ENCODE peak calls at places on chromosomes 3 and 15, in four cellular contexts. One of them, this sample, is unnamed.

GRCh38 chr3:9157651-9158383 is 91.6 kb downstream of the SRGAP3 start:
- DNase-seq in T-helper 1 cell: no peak
- DNase-seq in mucosa of gallbladder: no peak
- DNase-seq in activated gamma-delta T cell treated with Interleukin-2 at 50 U/mL for 16 hours: no peak
- DNase-seq in this sample: no peak

GRCh38 chr15:100764778-100765457 is 114.7 kb upstream of the ALDH1A3 start:
- DNase-seq in T-helper 1 cell: no peak
- DNase-seq in mucosa of gallbladder: peak; percentile 4
- DNase-seq in activated gamma-delta T cell treated with Interleukin-2 at 50 U/mL for 16 hours: no peak
- DNase-seq in this sample: no peak

GRCh38 chr3:183233986-183234385 is 19.1 kb upstream of the B3GNT5 start:
- DNase-seq in T-helper 1 cell: no peak
- DNase-seq in mucosa of gallbladder: no peak
- DNase-seq in activated gamma-delta T cell treated with Interleukin-2 at 50 U/mL for 16 hours: no peak
- DNase-seq in this sample: no peak

GRCh38 chr15:63187589-63188226 is 1.7 kb upstream of the RAB8B start:
- DNase-seq in T-helper 1 cell: no peak
- DNase-seq in mucosa of gallbladder: no peak
- DNase-seq in activated gamma-delta T cell treated with Interleukin-2 at 50 U/mL for 16 hours: no peak
- DNase-seq in this sample: no peak

GRCh38 chr3:36920884-36921567 is 23.8 kb downstream of the TRANK1 start:
- DNase-seq in T-helper 1 cell: no peak
- DNase-seq in mucosa of gallbladder: no peak
- DNase-seq in activated gamma-delta T cell treated with Interleukin-2 at 50 U/mL for 16 hours: no peak
- DNase-seq in this sample: no peak

GRCh38 chr3:29922990-29923746 is 642.3 kb downstream of the RBMS3 start:
- DNase-seq in T-helper 1 cell: no peak
- DNase-seq in mucosa of gallbladder: peak; percentile 38
- DNase-seq in activated gamma-delta T cell treated with Interleukin-2 at 50 U/mL for 16 hours: no peak
- DNase-seq in this sample: no peak

GRCh38 chr3:36633060-36633459 is 131.3 kb downstream of the DCLK3 start:
- DNase-seq in T-helper 1 cell: no peak
- DNase-seq in mucosa of gallbladder: no peak
- DNase-seq in activated gamma-delta T cell treated with Interleukin-2 at 50 U/mL for 16 hours: no peak
- DNase-seq in this sample: no peak

GRCh38 chr3:194330579-194330978 is 20.5 kb downstream of the CPN2 start:
- DNase-seq in T-helper 1 cell: no peak
- DNase-seq in mucosa of gallbladder: peak; percentile 59
- DNase-seq in activated gamma-delta T cell treated with Interleukin-2 at 50 U/mL for 16 hours: no peak
- DNase-seq in this sample: no peak

GRCh38 chr3:29695201-29695904 is 414.5 kb downstream of the RBMS3 start:
- DNase-seq in T-helper 1 cell: no peak
- DNase-seq in mucosa of gallbladder: no peak
- DNase-seq in activated gamma-delta T cell treated with Interleukin-2 at 50 U/mL for 16 hours: no peak
- DNase-seq in this sample: no peak

GRCh38 chr15:40047413-40048154 is 8.6 kb upstream of the SRP14 start:
- DNase-seq in T-helper 1 cell: no peak
- DNase-seq in mucosa of gallbladder: peak; percentile 45
- DNase-seq in activated gamma-delta T cell treated with Interleukin-2 at 50 U/mL for 16 hours: peak; percentile 49
- DNase-seq in this sample: no peak

GRCh38 chr15:34793901-34794300 is 1.4 kb downstream of the ACTC1 start:
- DNase-seq in T-helper 1 cell: no peak
- DNase-seq in mucosa of gallbladder: no peak
- DNase-seq in activated gamma-delta T cell treated with Interleukin-2 at 50 U/mL for 16 hours: no peak
- DNase-seq in this sample: no peak

GRCh38 chr15:98596131-98596530 is 52.2 kb upstream of the IGF1R start:
- DNase-seq in T-helper 1 cell: no peak
- DNase-seq in mucosa of gallbladder: no peak
- DNase-seq in activated gamma-delta T cell treated with Interleukin-2 at 50 U/mL for 16 hours: no peak
- DNase-seq in this sample: no peak